ENCODE peak calls at places on chromosomes 12 and 14, in seven cellular contexts. S, D, B, G, V, N and T are unnamed samples.

GRCh38 chr14:92143309-92143708 is 21.5 kb downstream of the CPSF2 start:
- DNase-seq in S (no peak), D (no peak), B (no peak), G (no peak), V (no peak), N (no peak), T (no peak)

GRCh38 chr14:103916636-103917262 is 11.5 kb upstream of the TDRD9 start:
- DNase-seq in S (no peak), D (no peak), B (no peak), G (no peak), V (no peak), N (no peak), T (no peak)

GRCh38 chr12:54026640-54027441 is 1.4 kb upstream of the HOXC6 start:
- DNase-seq in S (no peak), D (no peak), B (no peak), G (no peak), V (no peak), N (no peak), T (no peak)

GRCh38 chr14:90632451-90632850 is 183.8 kb downstream of the TTC7B start:
- DNase-seq in S (no peak), D (no peak), B (peak; percentile 53), G (no peak), V (no peak), N (no peak), T (no peak)

GRCh38 chr14:68884031-68885030 is 91.5 kb upstream of the ZFP36L1 start:
- DNase-seq in S (no peak), D (no peak), B (peak; percentile 91), G (peak; percentile 87), V (peak; percentile 53), N (no peak), T (no peak)

GRCh38 chr14:61197416-61197815 is 83.7 kb downstream of the TMEM30B start:
- DNase-seq in S (no peak), D (no peak), B (no peak), G (no peak), V (no peak), N (no peak), T (no peak)

GRCh38 chr14:104788873-104789663 is 6.5 kb downstream of the AKT1 start:
- DNase-seq in S (no peak), D (no peak), B (no peak), G (no peak), V (no peak), N (no peak), T (no peak)

GRCh38 chr12:127054531-127054930 is 1212.4 kb upstream of the TMEM132C start:
- DNase-seq in S (no peak), D (no peak), B (no peak), G (no peak), V (no peak), N (no peak), T (no peak)

GRCh38 chr14:76810953-76811400 is 1.7 kb downstream of the ANGEL1 start:
- DNase-seq in S (no peak), D (peak; percentile 15), B (peak; percentile 66), G (peak; percentile 47), V (peak; percentile 8), N (no peak), T (peak; percentile 81)

GRCh38 chr14:87264386-87264785 is 728.6 kb downstream of the GALC start:
- DNase-seq in S (no peak), D (no peak), B (no peak), G (no peak), V (no peak), N (no peak), T (no peak)

GRCh38 chr14:64910847-64911495 is 3.3 kb upstream of the CHURC1 start:
- DNase-seq in S (no peak), D (no peak), B (peak; percentile 75), G (peak; percentile 15), V (peak; percentile 6), N (no peak), T (peak; percentile 31)

GRCh38 chr14:60106341-60106740 is 14.6 kb downstream of the PCNX4 start:
- DNase-seq in S (no peak), D (no peak), B (no peak), G (no peak), V (no peak), N (no peak), T (peak; percentile 11)

GRCh38 chr12:14260011-14260993 is 105.2 kb upstream of the ATF7IP start:
- DNase-seq in S (peak; percentile 78), D (no peak), B (no peak), G (peak; percentile 84), V (peak; percentile 73), N (no peak), T (peak; percentile 84)

GRCh38 chr14:60184597-60185555 is 19.7 kb upstream of the DHRS7 start:
- DNase-seq in S (no peak), D (no peak), B (no peak), G (no peak), V (no peak), N (no peak), T (no peak)

GRCh38 chr14:49593016-49593415 is 5.7 kb upstream of the LRR1 start:
- DNase-seq in S (no peak), D (no peak), B (no peak), G (no peak), V (no peak), N (no peak), T (no peak)